ENCODE peak calls at places on chromosomes 4 and X, in four cellular contexts. T, L, Z and V are unnamed samples. For H3K4me1, H3K36me3 and H3K9me3, the result is how much of the 10 kb centered on the place peaks cover.

GRCh38 chr4:184477201-184477999 is 3.0 kb upstream of the IRF2 start:
- DNase-seq in T (no peak), Z (no peak), L (no peak), V (no peak)

GRCh38 chrX:119155416-119156035 is 27.9 kb upstream of the KIAA1210 start:
- DNase-seq in L (no peak), T (peak), Z (no peak), V (no peak)

GRCh38 chr4:113146876-113147358 is 97.5 kb downstream of the ANK2 start:
- DNase-seq in Z (no peak), T (peak), L (no peak), V (no peak)

GRCh38 chr4:122633211-122633610 is 12.3 kb upstream of the IL21 start:
- DNase-seq in L (no peak), T (no peak), Z (no peak), V (no peak)

GRCh38 chr4:26812049-26812729 is 48.5 kb upstream of the STIM2 start:
- DNase-seq in T (no peak), L (no peak), Z (no peak), V (no peak)

GRCh38 chrX:30863969-30864368 is 25.1 kb downstream of the TAB3 start:
- DNase-seq in T (peak), Z (no peak), L (no peak), V (no peak)

GRCh38 chr4:25442863-25443307 is 65.8 kb downstream of the ANAPC4 start:
- DNase-seq in Z (no peak), L (peak), T (no peak), V (no peak)

GRCh38 chr4:173448103-173448502 is 49.2 kb upstream of the SCRG1 start:
- DNase-seq in T (no peak), Z (no peak), L (no peak), V (no peak)

GRCh38 chrX:106300239-106300638 is 132.1 kb downstream of the PWWP3B start:
- DNase-seq in Z (no peak), L (no peak), T (no peak), V (no peak)

GRCh38 chr4:158020734-158021346 is 152.0 kb downstream of the GASK1B start:
- DNase-seq in Z (no peak), L (no peak), T (peak), V (no peak)

GRCh38 chr4:169909479-169909878 is 116.7 kb downstream of the MFAP3L start:
- DNase-seq in L (no peak), T (no peak), Z (no peak), V (no peak)

GRCh38 chr4:53916431-53916889 is 147.9 kb downstream of the CHIC2 start:
- DNase-seq in L (no peak), Z (no peak), T (no peak), V (no peak)

GRCh38 chr4:87430038-87430437 is 7.7 kb downstream of the NUDT9 start:
- DNase-seq in Z (no peak), L (no peak), T (no peak), V (no peak)

GRCh38 chr4:102817021-102817605 is 10.2 kb downstream of the UBE2D3 start:
- DNase-seq in T (no peak), L (no peak), Z (no peak), V (no peak)
- H3K4me1 ChIP-seq in T (under half), L (half or more), Z (half or more), V (half or more)

DNA sequence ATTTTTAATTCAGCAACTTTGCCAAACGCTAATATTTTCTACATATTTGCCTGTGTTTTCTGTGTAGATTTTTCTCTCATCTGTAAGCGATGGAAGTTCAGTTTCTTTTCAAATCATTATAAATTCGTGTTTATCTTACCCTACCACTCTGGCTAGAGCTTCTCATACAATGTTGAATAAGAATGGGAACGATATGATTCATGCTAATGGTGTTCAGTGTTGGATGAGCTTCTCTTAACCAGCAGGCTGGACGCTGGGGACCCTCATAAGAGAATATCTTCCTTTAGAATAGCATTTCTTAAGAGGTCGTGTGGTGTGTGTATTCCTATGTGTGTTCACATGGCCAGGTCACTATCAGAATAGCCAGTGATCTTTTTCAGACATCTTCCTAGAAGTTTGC is 31.0 kb downstream of the NSDHL start:
- DNase-seq in Z (no peak), L (no peak), T (no peak), V (no peak)
- H3K36me3 ChIP-seq in Z (under half), L (half or more), T (half or more), V (under half)

DNA sequence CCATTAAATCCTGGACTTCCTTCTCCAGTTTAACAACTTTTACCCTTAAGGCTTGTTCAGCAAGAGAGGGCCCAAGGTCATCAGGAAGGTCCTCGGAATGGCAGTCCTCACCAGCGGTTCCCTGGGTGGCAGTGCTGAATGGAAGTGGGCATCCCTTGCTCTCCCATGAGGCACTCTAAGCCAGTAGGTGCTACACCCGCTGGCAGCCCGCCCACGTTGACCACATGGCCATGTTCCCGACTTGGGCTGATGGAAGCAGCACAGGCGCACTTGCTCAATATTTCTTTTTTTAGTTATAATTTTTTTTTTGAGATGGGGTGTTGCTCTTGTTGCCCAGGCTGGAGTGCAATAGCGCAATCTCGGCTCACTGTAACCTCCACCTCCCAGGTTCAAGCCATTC is 277.9 kb downstream of the ZC4H2 start:
- DNase-seq in T (no peak), Z (no peak), L (no peak), V (no peak)
- H3K9me3 ChIP-seq in T (under half), Z (under half), L (under half), V (under half)

GRCh38 chr4:48197643-48198237 is 63.7 kb upstream of the TXK start:
- DNase-seq in Z (no peak), L (no peak), T (no peak), V (no peak)
- H3K4me1 ChIP-seq in Z (under half), L (under half), T (under half), V (under half)

GRCh38 chrX:24229400-24229879 is 79.9 kb downstream of the ZFX start:
- DNase-seq in T (no peak), L (no peak), Z (no peak), V (no peak)

GRCh38 chrX:24231780-24232179 is 82.1 kb downstream of the SUPT20HL2 start:
- DNase-seq in Z (no peak), L (no peak), T (no peak), V (no peak)

GRCh38 chrX:24229967-24230366 is 80.4 kb downstream of the ZFX start:
- DNase-seq in L (no peak), T (no peak), Z (no peak), V (no peak)

GRCh38 chrX:24228596-24228995 is 79.1 kb downstream of the ZFX start:
- DNase-seq in T (no peak), Z (no peak), L (no peak), V (no peak)

DNA sequence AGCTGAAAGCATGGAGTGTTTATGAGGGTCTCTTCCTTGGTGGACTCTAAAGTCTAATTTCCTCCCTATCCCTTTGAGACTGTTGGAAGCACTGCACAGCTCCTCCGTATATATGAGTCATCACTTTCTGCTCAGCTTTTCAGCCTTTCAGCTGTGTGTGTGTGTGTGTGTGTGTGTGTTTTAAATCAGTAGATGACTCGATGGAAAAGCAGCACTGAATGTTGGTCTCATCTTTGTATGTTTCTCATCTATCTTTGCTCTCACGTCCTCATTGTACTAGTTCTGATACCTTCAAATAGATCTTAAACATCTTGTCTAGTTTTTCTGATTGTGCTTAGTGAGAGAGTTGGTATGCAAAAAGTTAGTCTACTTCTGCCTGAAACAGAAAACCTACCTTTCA is 81.6 kb downstream of the ZFX start:
- DNase-seq in Z (no peak), T (peak), L (no peak), V (no peak)
- H3K36me3 ChIP-seq in Z (under half), T (under half), L (under half), V (under half)

GRCh38 chrX:480861-481417 is 94.2 kb upstream of the PPP2R3B start:
- DNase-seq in Z (no peak), T (no peak), L (no peak), V (no peak)

GRCh38 chrX:479273-479981 is 92.7 kb upstream of the PPP2R3B start:
- DNase-seq in T (no peak), L (no peak), Z (no peak), V (no peak)

GRCh38 chrX:475926-476723 is 89.4 kb upstream of the PPP2R3B start:
- DNase-seq in Z (no peak), T (no peak), L (no peak), V (no peak)

GRCh38 chrX:477441-478012 is 90.8 kb upstream of the PPP2R3B start:
- DNase-seq in T (no peak), Z (no peak), L (no peak), V (no peak)

DNA sequence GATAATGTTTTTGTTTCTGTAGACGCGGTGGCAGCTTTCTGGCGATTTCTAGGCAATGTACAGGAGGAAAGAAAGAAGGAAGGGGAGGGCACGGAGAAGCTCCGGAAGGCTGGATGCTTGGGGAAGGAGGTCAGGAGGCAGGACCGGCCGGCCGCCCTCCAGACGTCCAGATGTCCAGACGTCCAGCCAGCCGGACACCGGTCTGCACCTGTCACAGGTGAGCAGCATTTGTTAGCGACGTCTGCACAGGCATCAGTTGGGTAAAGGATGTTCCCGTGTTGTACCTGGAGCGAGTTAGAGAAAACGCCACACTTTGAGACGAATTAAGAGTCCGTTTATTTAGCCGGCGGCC is 90.0 kb upstream of the PPP2R3B start:
- DNase-seq in Z (no peak), T (no peak), L (no peak), V (no peak)
- H3K9me3 ChIP-seq in Z (under half), T (under half), L (under half), V (under half)

GRCh38 chr4:142406051-142406549 is 440.0 kb downstream of the INPP4B start:
- DNase-seq in T (no peak), Z (no peak), L (no peak), V (no peak)
- H3K4me1 ChIP-seq in T (under half), Z (half or more), L (under half), V (half or more)